ENCODE peak calls at places on chromosomes 3 and 15, in nine cellular contexts. One of them, this sample, is unnamed.

GRCh38 chr3:11544413-11545181 is 99.1 kb downstream of the VGLL4 start:
- DNase-seq in esophagus muscularis mucosa: no peak
- DNase-seq in uterus: peak; percentile 48
- DNase-seq in tibial nerve: peak; percentile 12
- DNase-seq in A549: no peak
- DNase-seq in body of pancreas: no peak
- DNase-seq in K562: no peak
- DNase-seq in H1: no peak
- DNase-seq in HCT116: no peak
- DNase-seq in this sample: no peak

GRCh38 chr15:75671684-75672083 is 24.0 kb downstream of the SNX33 start:
- DNase-seq in uterus: no peak
- DNase-seq in H1: no peak
- DNase-seq in A549: no peak
- DNase-seq in esophagus muscularis mucosa: no peak
- DNase-seq in K562: no peak
- DNase-seq in HCT116: no peak
- DNase-seq in body of pancreas: no peak
- DNase-seq in tibial nerve: no peak
- DNase-seq in this sample: no peak

GRCh38 chr15:34461730-34462129 is 24.1 kb upstream of the GOLGA8A start:
- DNase-seq in K562: no peak
- DNase-seq in A549: no peak
- DNase-seq in esophagus muscularis mucosa: no peak
- DNase-seq in HCT116: no peak
- DNase-seq in uterus: no peak
- DNase-seq in H1: no peak
- DNase-seq in tibial nerve: no peak
- DNase-seq in body of pancreas: no peak
- DNase-seq in this sample: no peak

GRCh38 chr15:39273805-39274411 is 307.0 kb upstream of the THBS1 start:
- DNase-seq in H1: no peak
- DNase-seq in K562: no peak
- DNase-seq in A549: peak; percentile 94
- DNase-seq in body of pancreas: peak; percentile 96
- DNase-seq in uterus: no peak
- DNase-seq in HCT116: no peak
- DNase-seq in tibial nerve: no peak
- DNase-seq in esophagus muscularis mucosa: no peak
- DNase-seq in this sample: no peak

GRCh38 chr15:65390447-65390846 is 12.6 kb upstream of the IGDCC3 start:
- DNase-seq in A549: no peak
- DNase-seq in HCT116: no peak
- DNase-seq in tibial nerve: no peak
- DNase-seq in esophagus muscularis mucosa: no peak
- DNase-seq in body of pancreas: no peak
- DNase-seq in H1: no peak
- DNase-seq in uterus: no peak
- DNase-seq in K562: no peak
- DNase-seq in this sample: no peak

GRCh38 chr15:64901141-64901540 is 10.6 kb upstream of the ANKDD1A start:
- DNase-seq in body of pancreas: no peak
- DNase-seq in esophagus muscularis mucosa: no peak
- DNase-seq in uterus: no peak
- DNase-seq in A549: no peak
- DNase-seq in H1: no peak
- DNase-seq in HCT116: no peak
- DNase-seq in tibial nerve: no peak
- DNase-seq in K562: no peak
- DNase-seq in this sample: no peak

GRCh38 chr3:177835008-177835407 is 637.7 kb upstream of the TBL1XR1 start:
- DNase-seq in uterus: no peak
- DNase-seq in tibial nerve: no peak
- DNase-seq in K562: peak; percentile 39
- DNase-seq in A549: peak; percentile 13
- DNase-seq in esophagus muscularis mucosa: no peak
- DNase-seq in H1: no peak
- DNase-seq in body of pancreas: no peak
- DNase-seq in HCT116: peak; percentile 64
- DNase-seq in this sample: no peak

GRCh38 chr3:149970716-149971402 is at the start of gene PFN2:
- DNase-seq in HCT116: peak; percentile 37
- DNase-seq in K562: peak; percentile 44
- DNase-seq in body of pancreas: peak; percentile 65
- DNase-seq in H1: peak; percentile 87
- DNase-seq in uterus: peak; percentile 65
- DNase-seq in A549: peak; percentile 91
- DNase-seq in tibial nerve: peak; percentile 21
- DNase-seq in esophagus muscularis mucosa: no peak
- DNase-seq in this sample: peak; percentile 36

GRCh38 chr15:67175643-67176071 is 78.8 kb downstream of the AAGAB start:
- DNase-seq in HCT116: no peak
- DNase-seq in H1: no peak
- DNase-seq in body of pancreas: no peak
- DNase-seq in K562: no peak
- DNase-seq in esophagus muscularis mucosa: no peak
- DNase-seq in uterus: peak; percentile 54
- DNase-seq in tibial nerve: no peak
- DNase-seq in A549: no peak
- DNase-seq in this sample: no peak

GRCh38 chr3:162007722-162008121 is 511.1 kb downstream of the OTOL1 start:
- DNase-seq in K562: no peak
- DNase-seq in esophagus muscularis mucosa: no peak
- DNase-seq in H1: no peak
- DNase-seq in uterus: no peak
- DNase-seq in A549: no peak
- DNase-seq in body of pancreas: no peak
- DNase-seq in HCT116: no peak
- DNase-seq in tibial nerve: no peak
- DNase-seq in this sample: no peak

GRCh38 chr3:124634210-124635168 is 95.8 kb upstream of the UMPS start:
- DNase-seq in A549: peak; percentile 10
- DNase-seq in tibial nerve: no peak
- DNase-seq in H1: no peak
- DNase-seq in uterus: no peak
- DNase-seq in HCT116: no peak
- DNase-seq in K562: no peak
- DNase-seq in body of pancreas: no peak
- DNase-seq in esophagus muscularis mucosa: no peak
- DNase-seq in this sample: no peak

GRCh38 chr3:112378989-112379692 is 46.2 kb downstream of the CD200 start:
- DNase-seq in K562: no peak
- DNase-seq in HCT116: no peak
- DNase-seq in A549: no peak
- DNase-seq in uterus: no peak
- DNase-seq in H1: no peak
- DNase-seq in tibial nerve: no peak
- DNase-seq in esophagus muscularis mucosa: no peak
- DNase-seq in body of pancreas: no peak
- DNase-seq in this sample: no peak

GRCh38 chr15:31214158-31214863 is 112.3 kb upstream of the KLF13 start:
- DNase-seq in H1: no peak
- DNase-seq in esophagus muscularis mucosa: no peak
- DNase-seq in tibial nerve: no peak
- DNase-seq in uterus: no peak
- DNase-seq in body of pancreas: no peak
- DNase-seq in A549: peak; percentile 27
- DNase-seq in HCT116: no peak
- DNase-seq in K562: no peak
- DNase-seq in this sample: no peak

GRCh38 chr15:31217067-31217466 is 109.6 kb upstream of the KLF13 start:
- DNase-seq in H1: no peak
- DNase-seq in esophagus muscularis mucosa: no peak
- DNase-seq in body of pancreas: no peak
- DNase-seq in HCT116: no peak
- DNase-seq in K562: no peak
- DNase-seq in A549: no peak
- DNase-seq in uterus: no peak
- DNase-seq in tibial nerve: no peak
- DNase-seq in this sample: no peak

GRCh38 chr15:31216210-31216911 is 110.3 kb upstream of the KLF13 start:
- DNase-seq in esophagus muscularis mucosa: peak; percentile 98
- DNase-seq in K562: peak; percentile 24
- DNase-seq in A549: peak; percentile 94
- DNase-seq in H1: peak; percentile 67
- DNase-seq in body of pancreas: peak; percentile 78
- DNase-seq in tibial nerve: peak; percentile 87
- DNase-seq in HCT116: no peak
- DNase-seq in uterus: peak; percentile 92
- DNase-seq in this sample: peak; percentile 78

GRCh38 chr15:31214864-31215489 is 111.7 kb upstream of the KLF13 start:
- DNase-seq in K562: no peak
- DNase-seq in esophagus muscularis mucosa: no peak
- DNase-seq in body of pancreas: peak; percentile 63
- DNase-seq in H1: no peak
- DNase-seq in HCT116: no peak
- DNase-seq in tibial nerve: peak; percentile 38
- DNase-seq in uterus: peak; percentile 63
- DNase-seq in A549: peak; percentile 35
- DNase-seq in this sample: no peak

GRCh38 chr15:31215490-31216209 is 111.0 kb upstream of the KLF13 start:
- DNase-seq in uterus: peak; percentile 73
- DNase-seq in body of pancreas: peak; percentile 80
- DNase-seq in K562: peak; percentile 73
- DNase-seq in esophagus muscularis mucosa: no peak
- DNase-seq in H1: peak; percentile 91
- DNase-seq in tibial nerve: peak; percentile 67
- DNase-seq in A549: peak; percentile 85
- DNase-seq in HCT116: no peak
- DNase-seq in this sample: peak; percentile 90
- TF ChIP-seq POLR2A in uterus: peak; percentile 20
- TF ChIP-seq POLR2A in body of pancreas: peak; percentile 42
- TF ChIP-seq POLR2A in K562: no peak
- TF ChIP-seq POLR2A in esophagus muscularis mucosa: peak; percentile 16
- TF ChIP-seq POLR2A in H1: no peak
- TF ChIP-seq POLR2A in tibial nerve: no peak
- TF ChIP-seq POLR2A in A549: peak; percentile 22
- TF ChIP-seq POLR2A in HCT116: no peak
- TF ChIP-seq POLR2A in this sample: peak; percentile 39

GRCh38 chr3:42602961-42603360 is 2.5 kb downstream of the NKTR start:
- DNase-seq in body of pancreas: no peak
- DNase-seq in uterus: no peak
- DNase-seq in tibial nerve: no peak
- DNase-seq in A549: no peak
- DNase-seq in K562: no peak
- DNase-seq in H1: no peak
- DNase-seq in esophagus muscularis mucosa: no peak
- DNase-seq in HCT116: no peak
- DNase-seq in this sample: no peak

GRCh38 chr3:42601898-42602581 is 1.6 kb downstream of the NKTR start:
- DNase-seq in A549: no peak
- DNase-seq in K562: peak; percentile 62
- DNase-seq in HCT116: no peak
- DNase-seq in esophagus muscularis mucosa: no peak
- DNase-seq in uterus: no peak
- DNase-seq in tibial nerve: no peak
- DNase-seq in H1: no peak
- DNase-seq in body of pancreas: no peak
- DNase-seq in this sample: no peak

GRCh38 chr3:42605550-42606173 is 5.2 kb downstream of the NKTR start:
- DNase-seq in HCT116: no peak
- DNase-seq in uterus: no peak
- DNase-seq in body of pancreas: peak; percentile 69
- DNase-seq in tibial nerve: no peak
- DNase-seq in K562: peak; percentile 82
- DNase-seq in esophagus muscularis mucosa: no peak
- DNase-seq in A549: no peak
- DNase-seq in H1: no peak
- DNase-seq in this sample: no peak

GRCh38 chr3:42600111-42600957 is at the start of gene NKTR:
- DNase-seq in esophagus muscularis mucosa: peak; percentile 99
- DNase-seq in H1: peak; percentile 100
- DNase-seq in HCT116: peak; percentile 98
- DNase-seq in K562: peak; percentile 100
- DNase-seq in body of pancreas: peak; percentile 99
- DNase-seq in uterus: peak; percentile 97
- DNase-seq in A549: peak; percentile 98
- DNase-seq in tibial nerve: peak; percentile 96
- DNase-seq in this sample: peak; percentile 79

GRCh38 chr3:42600958-42601675 is 631 bp downstream of the NKTR start:
- DNase-seq in esophagus muscularis mucosa: peak; percentile 94
- DNase-seq in uterus: peak; percentile 68
- DNase-seq in H1: peak; percentile 83
- DNase-seq in K562: peak; percentile 77
- DNase-seq in A549: peak; percentile 62
- DNase-seq in HCT116: no peak
- DNase-seq in body of pancreas: peak; percentile 56
- DNase-seq in tibial nerve: peak; percentile 33
- DNase-seq in this sample: no peak
- TF ChIP-seq POLR2A in esophagus muscularis mucosa: no peak
- TF ChIP-seq POLR2A in uterus: no peak
- TF ChIP-seq POLR2A in H1: no peak
- TF ChIP-seq POLR2A in K562: no peak
- TF ChIP-seq POLR2A in A549: peak; percentile 2
- TF ChIP-seq POLR2A in HCT116: no peak
- TF ChIP-seq POLR2A in body of pancreas: no peak
- TF ChIP-seq POLR2A in tibial nerve: no peak
- TF ChIP-seq POLR2A in this sample: no peak

DNA sequence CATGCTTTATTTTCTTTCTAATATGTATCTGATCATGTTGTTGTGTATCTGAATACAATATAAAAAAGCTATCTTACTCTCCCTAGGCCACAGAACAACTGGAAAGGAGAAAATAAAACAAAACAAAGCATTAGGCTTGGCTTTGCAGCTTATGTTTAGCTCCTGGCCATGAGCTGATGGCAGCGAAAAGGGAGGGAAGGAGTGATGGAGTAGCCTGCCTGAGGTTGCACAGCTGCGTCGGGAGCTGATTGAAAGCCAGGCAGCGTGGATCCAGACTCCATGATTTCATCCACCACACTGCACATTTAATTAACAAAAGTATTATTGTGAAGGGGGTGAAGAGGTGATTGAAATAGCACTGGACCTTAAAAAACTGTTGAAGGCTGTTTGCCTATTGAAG is 212.2 kb downstream of the GABRG3 start:
- DNase-seq in uterus: no peak
- DNase-seq in body of pancreas: no peak
- DNase-seq in A549: no peak
- DNase-seq in tibial nerve: no peak
- DNase-seq in K562: no peak
- DNase-seq in esophagus muscularis mucosa: no peak
- DNase-seq in HCT116: no peak
- DNase-seq in H1: no peak
- DNase-seq in this sample: no peak
- TF ChIP-seq POLR2A in uterus: no peak
- TF ChIP-seq POLR2A in body of pancreas: no peak
- TF ChIP-seq POLR2A in A549: no peak
- TF ChIP-seq POLR2A in tibial nerve: no peak
- TF ChIP-seq POLR2A in K562: no peak
- TF ChIP-seq POLR2A in esophagus muscularis mucosa: no peak
- TF ChIP-seq POLR2A in HCT116: no peak
- TF ChIP-seq POLR2A in H1: no peak
- TF ChIP-seq POLR2A in this sample: no peak

DNA sequence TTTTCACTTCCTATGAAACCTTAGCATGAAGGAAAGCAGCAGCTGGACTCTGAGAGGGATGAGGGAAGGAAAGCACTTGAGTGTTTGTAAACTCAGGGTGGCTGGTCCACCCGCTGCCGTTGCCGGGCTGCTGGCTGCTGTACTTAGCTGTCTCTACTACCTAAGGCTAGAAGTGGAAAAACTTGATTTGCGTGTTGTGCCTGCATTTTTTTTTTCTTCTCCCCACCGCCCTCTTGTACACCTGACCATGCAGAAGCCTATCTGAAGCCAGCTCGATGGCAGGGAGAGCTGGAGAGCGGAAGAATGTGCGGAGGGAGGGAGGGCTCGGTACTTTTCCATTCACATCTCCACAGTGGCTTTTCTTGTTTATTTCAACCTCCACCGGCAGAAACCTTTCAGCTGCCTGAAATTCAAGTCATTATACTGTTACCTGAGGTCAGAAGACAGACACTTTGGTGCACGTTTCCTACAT is 4.8 kb upstream of the BCL6 start:
- DNase-seq in A549: peak; percentile 66
- DNase-seq in HCT116: peak; percentile 82
- DNase-seq in body of pancreas: peak; percentile 91
- DNase-seq in tibial nerve: no peak
- DNase-seq in H1: peak; percentile 65
- DNase-seq in K562: no peak
- DNase-seq in esophagus muscularis mucosa: no peak
- DNase-seq in uterus: no peak
- DNase-seq in this sample: no peak
- TF ChIP-seq POLR2A in A549: no peak
- TF ChIP-seq POLR2A in HCT116: no peak
- TF ChIP-seq POLR2A in body of pancreas: peak; percentile 86
- TF ChIP-seq POLR2A in tibial nerve: no peak
- TF ChIP-seq POLR2A in H1: no peak
- TF ChIP-seq POLR2A in K562: no peak
- TF ChIP-seq POLR2A in esophagus muscularis mucosa: no peak
- TF ChIP-seq POLR2A in uterus: no peak
- TF ChIP-seq POLR2A in this sample: no peak

This sample was measured in GM12892.